ENCODE peak calls at places on chromosome 21, in six cellular contexts. P is fibroblast of pulmonary artery, V is GM23338, G is neural crest cell, O is bronchial epithelial cell, L is pancreas. M is an unnamed sample.
A peak's percentile ranks its signal among the peaks of the same experiment; 100 is the strongest.

GRCh38 chr21:40466893-40467483 is 380.0 kb downstream of the DSCAM start:
- DNase-seq in V (peak; percentile 32), G (no peak), P (peak; percentile 1), O (peak; percentile 44), L (peak; percentile 15), M (no peak)

GRCh38 chr21:45011911-45012660 is 62.3 kb upstream of the ADARB1 start:
- DNase-seq in O (peak; percentile 90), P (peak; percentile 89), L (no peak), G (no peak), V (peak; percentile 87), M (no peak)

GRCh38 chr21:43779660-43780059 is 3.6 kb upstream of the CSTB start:
- DNase-seq in G (no peak), P (no peak), V (no peak), O (no peak), L (no peak), M (no peak)

GRCh38 chr21:44835647-44835973 is 17.7 kb upstream of the SUMO3 start:
- DNase-seq in P (no peak), G (no peak), V (no peak), L (no peak), O (no peak), M (no peak)

GRCh38 chr21:21147374-21147745 is 149.2 kb downstream of the NCAM2 start:
- DNase-seq in O (no peak), L (no peak), P (no peak), V (no peak), G (no peak), M (no peak)

GRCh38 chr21:45320261-45320990 is 32.7 kb upstream of the POFUT2 start:
- DNase-seq in O (no peak), G (no peak), V (no peak), P (no peak), L (no peak), M (no peak)

GRCh38 chr21:45972716-45973474 is 8.7 kb upstream of the COL6A1 start:
- DNase-seq in V (peak; percentile 64), G (no peak), O (no peak), L (peak; percentile 43), P (peak; percentile 96), M (peak; percentile 84)

GRCh38 chr21:17427831-17428483 is 84.9 kb upstream of the CXADR start:
- DNase-seq in G (no peak), O (no peak), P (no peak), L (no peak), V (no peak), M (no peak)

GRCh38 chr21:14995695-14996490 is 68.9 kb downstream of the NRIP1 start:
- DNase-seq in L (no peak), O (no peak), G (no peak), V (peak; percentile 43), P (peak; percentile 82), M (no peak)

GRCh38 chr21:38544681-38545080 is 46.4 kb upstream of the ERG start:
- DNase-seq in G (no peak), O (peak; percentile 64), L (no peak), P (no peak), V (no peak), M (no peak)

GRCh38 chr21:29230541-29231275 is 68.0 kb upstream of the BACH1 start:
- DNase-seq in P (no peak), G (no peak), L (no peak), V (no peak), O (no peak), M (no peak)

GRCh38 chr21:26572668-26573381 is at the start of gene CYYR1:
- DNase-seq in G (peak; percentile 60), L (no peak), V (peak; percentile 84), P (no peak), O (no peak), M (no peak)

DNA sequence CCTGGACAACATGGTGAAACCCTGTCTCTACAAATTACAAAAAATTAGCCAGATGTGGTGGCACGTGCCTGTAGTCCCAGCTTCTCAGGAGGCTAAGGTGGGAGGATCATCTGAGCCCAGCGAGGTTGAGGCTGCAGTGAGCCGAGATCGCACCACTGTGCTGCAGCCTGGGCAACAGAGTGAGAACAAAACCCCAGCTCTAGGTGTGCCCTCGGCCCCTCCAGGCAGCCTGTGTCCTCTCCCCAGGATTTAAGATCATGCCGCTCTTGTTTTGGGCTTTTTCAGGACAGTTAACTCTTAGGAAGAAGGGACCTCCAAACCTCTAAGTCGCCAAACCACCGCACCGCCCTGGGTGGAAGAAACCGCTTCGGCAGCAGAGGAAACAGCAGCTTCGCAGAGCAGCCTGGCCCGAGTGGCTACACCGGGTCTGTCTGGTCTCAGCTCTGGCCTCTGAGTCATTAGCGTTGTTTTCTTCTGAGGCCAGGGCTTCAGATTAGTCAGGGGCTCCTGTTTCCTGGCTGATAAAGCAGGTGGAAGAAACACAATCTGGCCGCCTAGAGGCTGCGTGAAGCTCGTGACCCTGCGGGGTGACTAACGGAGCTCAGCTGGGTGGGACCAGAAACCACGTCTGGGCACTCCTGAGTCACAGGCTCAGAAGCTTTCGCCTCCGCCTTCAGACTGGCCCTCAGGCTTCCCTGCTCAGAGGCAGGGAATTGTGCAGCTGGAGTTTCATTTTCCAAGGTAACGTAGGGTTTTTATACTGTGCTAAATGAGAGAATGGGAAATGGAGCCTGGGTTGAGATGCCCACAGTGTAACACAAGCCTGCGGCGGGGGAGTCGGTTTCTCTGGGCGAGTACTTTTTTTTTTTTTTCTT is 44.7 kb downstream of the CHAF1B start:
- DNase-seq in O (peak; percentile 100), L (peak; percentile 88), G (no peak), V (peak; percentile 79), P (peak; percentile 99), M (peak; percentile 93)
- TF ChIP-seq CTCF in O (peak; percentile 28), L (no peak), G (peak; percentile 23), V (no peak), P (peak; percentile 3), M (no peak)

DNA sequence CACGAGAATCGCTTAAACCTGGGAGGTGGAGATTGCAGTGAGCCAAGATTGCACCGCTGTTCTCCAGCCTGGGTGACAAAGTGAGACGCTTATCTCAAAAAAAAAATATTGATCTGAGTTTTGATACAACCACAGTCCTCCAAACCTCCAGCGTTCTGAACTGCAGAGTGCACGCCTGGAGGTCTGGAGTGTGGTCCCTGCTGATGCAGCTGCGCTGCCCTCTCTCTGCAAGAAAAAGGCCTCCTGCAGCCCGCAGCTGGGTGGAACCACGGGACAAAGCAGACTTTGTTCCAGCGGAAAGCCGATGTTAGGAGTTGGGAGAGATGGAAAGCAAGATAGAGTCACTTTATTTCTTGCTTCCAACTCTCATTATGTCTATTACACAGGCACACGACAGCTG is 144.9 kb upstream of the SOD1 start:
- DNase-seq in G (peak; percentile 43), V (peak; percentile 66), L (peak; percentile 41), O (no peak), P (no peak), M (no peak)
- TF ChIP-seq CTCF in G (peak; percentile 30), V (peak; percentile 47), L (no peak), O (peak; percentile 23), P (no peak), M (no peak)

GRCh38 chr21:31788581-31788980 is 56.7 kb upstream of the SCAF4 start:
- DNase-seq in V (no peak), L (no peak), P (no peak), G (no peak), O (no peak), M (no peak)

GRCh38 chr21:31780944-31781343 is 49.0 kb upstream of the SCAF4 start:
- DNase-seq in V (peak; percentile 21), P (no peak), O (peak; percentile 80), L (no peak), G (no peak), M (no peak)

GRCh38 chr21:31781737-31782136 is 49.8 kb upstream of the SCAF4 start:
- DNase-seq in V (no peak), P (peak; percentile 45), O (no peak), G (no peak), L (peak; percentile 12), M (no peak)

GRCh38 chr21:31786164-31786920 is 54.4 kb upstream of the SCAF4 start:
- DNase-seq in P (no peak), O (no peak), L (no peak), G (no peak), V (no peak), M (no peak)
- TF ChIP-seq CTCF in P (no peak), O (no peak), L (no peak), G (no peak), V (no peak), M (no peak)

DNA sequence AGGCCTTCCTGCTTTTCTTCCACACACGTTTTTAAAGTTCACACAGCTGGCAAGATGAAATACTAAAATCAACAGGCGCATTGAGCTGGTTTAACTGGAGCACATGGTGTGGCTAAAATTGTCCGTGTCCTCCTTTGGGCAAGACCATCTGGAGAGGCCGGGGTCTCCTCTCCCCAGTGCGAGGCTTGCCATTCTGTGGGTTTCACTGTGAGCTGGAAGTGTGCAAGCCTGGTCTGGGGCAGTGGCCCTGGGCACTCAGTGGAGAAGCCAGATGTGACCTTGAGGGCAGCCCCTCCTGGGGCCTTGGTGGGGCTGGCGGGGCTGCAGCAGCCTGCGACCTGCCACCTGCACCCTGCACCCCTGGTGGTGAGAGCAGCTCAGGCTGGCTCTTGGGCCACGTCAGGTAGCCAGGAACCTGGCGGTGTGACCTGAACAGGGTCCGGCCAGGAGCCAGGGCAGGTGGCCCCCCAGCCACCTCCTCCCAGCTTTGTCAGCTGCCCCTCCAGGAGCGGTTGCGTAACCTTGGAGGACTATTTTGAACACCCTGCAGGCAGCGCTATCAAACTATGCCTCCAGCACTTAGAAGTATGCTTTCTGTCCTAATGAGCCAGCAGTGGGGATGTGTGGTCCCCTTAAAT is 52.4 kb downstream of the SLC37A1 start:
- DNase-seq in V (no peak), L (no peak), P (no peak), O (no peak), G (no peak), M (peak; percentile 62)
- TF ChIP-seq CTCF in V (no peak), L (no peak), P (no peak), O (no peak), G (no peak), M (no peak)

GRCh38 chr21:34369741-34370140 is 5.6 kb upstream of the SMIM11 start:
- DNase-seq in G (no peak), P (no peak), V (no peak), O (no peak), L (no peak), M (no peak)

GRCh38 chr21:34364921-34365320 is 1.1 kb downstream of the KCNE2 start:
- DNase-seq in L (no peak), O (no peak), V (no peak), G (no peak), P (no peak), M (peak; percentile 21)

GRCh38 chr21:34365794-34366193 is 2.0 kb downstream of the KCNE2 start:
- DNase-seq in P (no peak), G (no peak), O (no peak), L (no peak), V (no peak), M (peak; percentile 35)

GRCh38 chr21:34363733-34364132 is at the start of gene KCNE2:
- DNase-seq in V (no peak), L (no peak), P (no peak), G (no peak), O (peak; percentile 5), M (peak; percentile 58)

DNA sequence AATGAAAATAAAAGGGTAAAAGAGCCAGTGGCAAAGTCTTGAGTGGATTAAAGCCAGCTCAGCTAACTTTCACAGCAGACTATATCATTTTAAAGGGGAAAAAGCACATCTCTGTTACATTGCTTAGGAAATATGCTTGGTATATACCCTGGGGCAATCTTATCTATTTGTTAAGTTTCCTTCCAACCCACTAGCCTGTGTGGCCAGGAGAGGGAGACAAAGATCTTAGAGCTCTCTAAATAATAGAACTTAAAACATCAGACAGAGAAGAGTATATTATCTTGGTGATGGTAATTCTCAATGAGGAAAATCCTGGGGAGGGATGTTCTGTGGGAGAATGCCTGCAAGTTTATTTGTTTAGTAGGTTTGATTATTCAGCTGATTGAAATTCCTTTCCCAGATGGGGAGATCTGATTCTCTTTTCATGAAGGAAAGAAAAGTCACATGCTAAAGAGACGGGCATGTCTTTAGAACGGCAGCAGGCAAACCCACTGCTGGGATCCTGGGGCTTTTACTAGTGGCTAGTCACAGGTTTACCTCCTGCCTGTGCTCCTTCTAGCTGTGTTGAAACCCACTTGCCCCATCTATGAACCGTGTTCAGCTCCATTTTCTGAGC is 3.6 kb downstream of the KCNE2 start:
- DNase-seq in L (peak; percentile 42), G (peak; percentile 45), P (peak; percentile 80), V (peak; percentile 90), O (peak; percentile 81), M (peak; percentile 50)
- TF ChIP-seq CTCF in L (peak; percentile 30), G (peak; percentile 81), P (peak; percentile 90), V (peak; percentile 62), O (peak; percentile 57), M (peak; percentile 44)